ENCODE peak calls at places on chromosomes 13 and 19, in six cellular contexts. H, F, Y, N, B and M are unnamed samples.
A peak's percentile ranks its signal among the peaks of the same experiment; 100 is the strongest.

GRCh38 chr13:104949840-104950805 is 1585.3 kb downstream of the EFNB2 start:
- DNase-seq in Y (no peak), F (no peak), N (no peak), B (no peak), H (no peak), M (peak; percentile 47)

GRCh38 chr19:19406878-19407639 is 1.6 kb downstream of the GATAD2A start:
- DNase-seq in N (no peak), B (no peak), H (peak; percentile 39), Y (peak; percentile 28), F (peak; percentile 55), M (no peak)

GRCh38 chr13:41827507-41828213 is 133.2 kb downstream of the VWA8 start:
- DNase-seq in F (no peak), Y (no peak), H (peak; percentile 18), N (no peak), B (no peak), M (peak; percentile 32)

GRCh38 chr19:6373813-6374108 is 1.2 kb downstream of the ALKBH7 start:
- DNase-seq in F (no peak), B (no peak), Y (no peak), H (no peak), N (no peak), M (no peak)

GRCh38 chr13:75913925-75914324 is 277.8 kb downstream of the LMO7 start:
- DNase-seq in H (no peak), B (no peak), F (no peak), Y (no peak), N (no peak), M (no peak)

GRCh38 chr13:69928262-69928661 is 179.4 kb upstream of the ATXN8OS start:
- DNase-seq in N (no peak), H (no peak), B (no peak), F (no peak), Y (no peak), M (no peak)

GRCh38 chr19:3275068-3275582 is 50.7 kb downstream of the CELF5 start:
- DNase-seq in B (no peak), Y (peak; percentile 87), F (no peak), H (no peak), N (no peak), M (no peak)

GRCh38 chr19:4722671-4723464 is 774 bp downstream of the DPP9 start:
- DNase-seq in F (no peak), H (peak; percentile 49), N (peak; percentile 63), B (no peak), Y (peak; percentile 10), M (no peak)

GRCh38 chr19:1365306-1365963 is 18.3 kb upstream of the NDUFS7 start:
- DNase-seq in B (no peak), H (no peak), Y (no peak), F (no peak), N (no peak), M (no peak)

GRCh38 chr13:100163375-100163774 is 74.5 kb downstream of the PCCA start:
- DNase-seq in Y (no peak), B (no peak), H (no peak), F (no peak), N (no peak), M (no peak)

GRCh38 chr13:43232866-43233265 is 209.5 kb downstream of the DNAJC15 start:
- DNase-seq in F (no peak), B (no peak), H (no peak), N (no peak), Y (no peak), M (no peak)

GRCh38 chr13:45162821-45163220 is 38.0 kb downstream of the KCTD4 start:
- DNase-seq in B (no peak), F (no peak), Y (no peak), H (no peak), N (no peak), M (no peak)

GRCh38 chr19:16113727-16114126 is 2.0 kb downstream of the RAB8A start:
- DNase-seq in Y (no peak), N (no peak), H (no peak), F (no peak), B (no peak), M (no peak)

GRCh38 chr19:14080887-14081796 is 4.4 kb downstream of the C19orf67 start:
- DNase-seq in Y (peak; percentile 99), F (peak; percentile 99), N (peak; percentile 100), H (peak; percentile 98), B (peak; percentile 99), M (peak; percentile 97)

GRCh38 chr13:98910501-98910951 is 67.3 kb downstream of the DOCK9 start:
- DNase-seq in F (no peak), N (no peak), B (peak; percentile 69), Y (no peak), H (no peak), M (no peak)

GRCh38 chr13:52738719-52739467 is 727 bp downstream of the CNMD start:
- DNase-seq in B (peak; percentile 87), F (no peak), Y (peak; percentile 87), H (no peak), N (no peak), M (no peak)

GRCh38 chr13:97127842-97128241 is 94.3 kb upstream of the MBNL2 start:
- DNase-seq in H (no peak), B (no peak), Y (no peak), F (no peak), N (no peak), M (no peak)

GRCh38 chr13:97122381-97122996 is 99.6 kb upstream of the MBNL2 start:
- DNase-seq in N (no peak), Y (no peak), H (no peak), B (no peak), F (no peak), M (no peak)

GRCh38 chr13:97125810-97126738 is 96.1 kb upstream of the MBNL2 start:
- DNase-seq in B (no peak), F (peak; percentile 57), Y (no peak), N (peak; percentile 52), H (no peak), M (no peak)

GRCh38 chr13:97124237-97124636 is 97.9 kb upstream of the MBNL2 start:
- DNase-seq in Y (no peak), H (no peak), N (no peak), B (no peak), F (no peak), M (no peak)

DNA sequence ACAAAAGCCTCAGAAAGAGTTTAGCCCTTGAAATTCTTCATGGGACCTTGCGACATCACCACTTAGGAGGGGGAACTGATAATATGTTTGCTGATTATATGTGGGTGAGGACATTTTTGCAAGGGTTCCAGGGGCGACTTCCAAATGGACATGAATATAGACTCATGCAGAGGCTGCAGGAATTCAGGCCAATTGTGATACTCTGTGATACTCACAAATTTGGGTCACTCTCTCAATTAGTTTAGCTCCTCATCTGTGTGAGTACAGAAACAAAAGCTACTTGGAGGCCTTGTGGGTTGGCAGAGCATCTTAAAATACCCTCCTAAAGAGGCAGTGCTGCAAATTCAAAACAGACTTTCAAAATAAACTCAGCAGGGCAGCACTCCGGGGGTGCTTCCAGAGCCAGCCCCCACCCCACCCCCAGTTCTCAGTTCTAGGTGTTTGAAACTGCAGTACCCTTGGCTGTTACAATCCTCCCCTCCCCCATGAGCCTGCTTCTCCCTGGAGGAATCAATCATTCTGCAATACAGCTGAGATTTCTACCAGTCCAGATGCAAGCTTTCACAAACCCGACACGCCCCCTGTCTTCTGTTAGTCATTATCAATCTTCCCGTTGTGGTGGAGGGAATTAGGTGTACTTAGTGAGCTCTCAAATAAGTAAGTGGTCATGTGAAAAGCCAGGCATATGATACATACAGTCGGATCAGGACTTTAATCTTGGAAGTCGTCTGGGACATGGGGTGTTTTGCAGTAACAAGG is 96.9 kb upstream of the MBNL2 start:
- DNase-seq in Y (peak; percentile 38), B (no peak), N (peak; percentile 54), H (no peak), F (no peak), M (peak; percentile 66)
- TF ChIP-seq CTCF in Y (peak; percentile 13), B (peak; percentile 26), N (no peak), H (no peak), F (no peak), M (peak; percentile 7)

GRCh38 chr19:24140099-24140498 is 53.1 kb downstream of the ZNF254 start:
- DNase-seq in Y (no peak), F (no peak), B (no peak), N (no peak), H (no peak), M (no peak)

GRCh38 chr19:24142771-24143170 is 55.8 kb downstream of the ZNF254 start:
- DNase-seq in N (no peak), H (no peak), Y (no peak), F (no peak), B (no peak), M (no peak)

GRCh38 chr19:24140591-24140990 is 53.6 kb downstream of the ZNF254 start:
- DNase-seq in H (no peak), F (no peak), N (no peak), Y (no peak), B (no peak), M (no peak)

DNA sequence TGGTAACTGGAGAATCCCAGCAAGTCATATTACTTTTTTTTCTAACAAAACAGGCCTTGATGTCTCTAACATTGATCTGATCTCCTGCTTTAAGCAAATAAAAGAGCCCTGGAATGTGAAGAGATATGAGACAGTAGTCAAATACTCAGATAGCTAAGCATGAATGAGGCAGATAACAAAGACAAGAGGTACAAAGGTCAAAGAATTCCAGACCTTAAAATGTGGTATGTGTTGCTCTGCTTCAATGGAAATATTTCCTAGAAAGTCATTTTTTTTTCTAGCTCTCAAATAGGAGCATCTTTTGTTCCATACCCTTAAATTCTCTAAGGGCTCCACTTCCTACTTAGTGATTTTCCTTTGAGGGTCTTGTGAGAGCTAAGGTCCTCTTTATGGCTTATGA is 54.6 kb downstream of the ZNF254 start:
- DNase-seq in H (no peak), Y (no peak), B (no peak), F (no peak), N (no peak), M (no peak)
- H3K9me3 ChIP-seq in H (no peaks in the 10 kb centered on the region), Y (peaks cover 21% of the 10 kb centered on the region), B (peaks cover 80% of the 10 kb centered on the region), F (peaks cover 99% of the 10 kb centered on the region), N (no peaks in the 10 kb centered on the region), M (peaks cover 8% of the 10 kb centered on the region)

GRCh38 chr13:67078062-67078461 is 152.1 kb downstream of the PCDH9 start:
- DNase-seq in N (no peak), H (no peak), B (no peak), F (no peak), Y (no peak), M (no peak)

GRCh38 chr13:67077132-67077531 is 153.0 kb downstream of the PCDH9 start:
- DNase-seq in B (no peak), F (no peak), H (no peak), N (no peak), Y (no peak), M (no peak)

GRCh38 chr13:67071918-67072598 is 158.1 kb downstream of the PCDH9 start:
- DNase-seq in B (no peak), N (no peak), F (no peak), Y (no peak), H (no peak), M (no peak)

GRCh38 chr13:67076378-67076777 is 153.8 kb downstream of the PCDH9 start:
- DNase-seq in F (no peak), Y (no peak), B (no peak), H (no peak), N (no peak), M (no peak)

DNA sequence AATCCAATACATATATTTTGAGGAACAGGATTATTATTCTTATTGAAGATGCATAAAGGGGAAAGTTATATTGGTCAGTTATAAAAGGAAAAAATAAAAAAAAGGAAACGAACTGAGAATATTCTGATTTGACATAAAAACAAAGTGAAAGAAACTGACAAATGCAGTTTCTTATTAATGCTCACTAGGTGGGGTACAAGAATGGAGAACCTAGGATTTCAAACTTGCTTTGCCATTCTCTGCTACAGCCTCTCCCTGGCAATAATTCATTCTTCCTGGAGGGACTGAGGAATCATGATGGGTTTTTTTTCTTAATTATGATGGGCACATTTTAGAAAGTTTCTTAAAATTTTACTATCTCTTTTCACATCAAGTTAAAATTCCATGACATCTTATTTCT is 154.9 kb downstream of the PCDH9 start:
- DNase-seq in H (no peak), F (no peak), Y (no peak), B (no peak), N (no peak), M (no peak)
- TF ChIP-seq CTCF in H (peak; percentile 41), F (no peak), Y (no peak), B (peak; percentile 60), N (no peak), M (peak; percentile 27)

GRCh38 chr19:44107751-44108150 is 5.4 kb upstream of the ZNF225 start:
- DNase-seq in Y (no peak), H (no peak), F (no peak), B (no peak), N (no peak), M (no peak)
- H3K9me3 ChIP-seq in Y (peaks cover 36% of the 10 kb centered on the region), H (peaks cover 7% of the 10 kb centered on the region), F (peaks cover 86% of the 10 kb centered on the region), B (peaks cover 44% of the 10 kb centered on the region), N (no peaks in the 10 kb centered on the region), M (peaks cover 52% of the 10 kb centered on the region)